ENCODE peak calls at places on chromosomes 13 and 19, in five cellular contexts. F is stomach, P is Peyer's patch, C is A549, U is heart left ventricle. W is an unnamed sample.

GRCh38 chr13:45474584-45475454 is 10.1 kb downstream of the COG3 start:
- DNase-seq in F (no peak), P (no peak), C (no peak), U (no peak), W (no peak)

GRCh38 chr19:35498220-35498619 is 8.0 kb upstream of the KRTDAP start:
- DNase-seq in F (no peak), P (no peak), C (no peak), U (no peak), W (no peak)

GRCh38 chr13:94239135-94239534 is 240.3 kb downstream of the DCT start:
- DNase-seq in F (no peak), P (no peak), C (no peak), U (no peak), W (peak; percentile 17)

GRCh38 chr13:31998131-31998530 is 33.4 kb upstream of the FRY start:
- DNase-seq in F (peak; percentile 57), P (no peak), C (no peak), U (no peak), W (no peak)

GRCh38 chr13:110811008-110811720 is 97.7 kb downstream of the ING1 start:
- DNase-seq in F (no peak), P (no peak), C (no peak), U (no peak), W (no peak)

GRCh38 chr19:19597809-19598306 is 20.6 kb downstream of the PBX4 start:
- DNase-seq in F (no peak), P (peak; percentile 54), C (no peak), U (no peak), W (no peak)

GRCh38 chr13:40440990-40441820 is 225.2 kb downstream of the FOXO1 start:
- DNase-seq in F (peak; percentile 88), P (no peak), C (no peak), U (peak; percentile 92), W (no peak)

GRCh38 chr13:30159446-30159839 is 147.9 kb downstream of the KATNAL1 start:
- DNase-seq in F (no peak), P (no peak), C (no peak), U (no peak), W (peak; percentile 27)

GRCh38 chr13:46639033-46639981 is 86.3 kb downstream of the LRCH1 start:
- DNase-seq in F (no peak), P (no peak), C (no peak), U (no peak), W (no peak)

GRCh38 chr13:101447852-101448251 is 4.6 kb upstream of the ITGBL1 start:
- DNase-seq in F (no peak), P (no peak), C (no peak), U (no peak), W (no peak)

GRCh38 chr19:7483720-7484201 is 5.1 kb downstream of the PEX11G start:
- DNase-seq in F (no peak), P (no peak), C (no peak), U (no peak), W (peak; percentile 80)

GRCh38 chr19:1751367-1752008 is 1.8 kb upstream of the ONECUT3 start:
- DNase-seq in F (no peak), P (no peak), C (no peak), U (no peak), W (no peak)

GRCh38 chr19:18895038-18895827 is 725 bp downstream of the CERS1 start:
- DNase-seq in F (no peak), P (no peak), C (peak; percentile 66), U (peak; percentile 46), W (peak; percentile 82)

GRCh38 chr13:99614465-99614885 is 113.2 kb downstream of the TM9SF2 start:
- DNase-seq in F (peak; percentile 39), P (peak; percentile 46), C (peak; percentile 50), U (no peak), W (peak; percentile 70)

DNA sequence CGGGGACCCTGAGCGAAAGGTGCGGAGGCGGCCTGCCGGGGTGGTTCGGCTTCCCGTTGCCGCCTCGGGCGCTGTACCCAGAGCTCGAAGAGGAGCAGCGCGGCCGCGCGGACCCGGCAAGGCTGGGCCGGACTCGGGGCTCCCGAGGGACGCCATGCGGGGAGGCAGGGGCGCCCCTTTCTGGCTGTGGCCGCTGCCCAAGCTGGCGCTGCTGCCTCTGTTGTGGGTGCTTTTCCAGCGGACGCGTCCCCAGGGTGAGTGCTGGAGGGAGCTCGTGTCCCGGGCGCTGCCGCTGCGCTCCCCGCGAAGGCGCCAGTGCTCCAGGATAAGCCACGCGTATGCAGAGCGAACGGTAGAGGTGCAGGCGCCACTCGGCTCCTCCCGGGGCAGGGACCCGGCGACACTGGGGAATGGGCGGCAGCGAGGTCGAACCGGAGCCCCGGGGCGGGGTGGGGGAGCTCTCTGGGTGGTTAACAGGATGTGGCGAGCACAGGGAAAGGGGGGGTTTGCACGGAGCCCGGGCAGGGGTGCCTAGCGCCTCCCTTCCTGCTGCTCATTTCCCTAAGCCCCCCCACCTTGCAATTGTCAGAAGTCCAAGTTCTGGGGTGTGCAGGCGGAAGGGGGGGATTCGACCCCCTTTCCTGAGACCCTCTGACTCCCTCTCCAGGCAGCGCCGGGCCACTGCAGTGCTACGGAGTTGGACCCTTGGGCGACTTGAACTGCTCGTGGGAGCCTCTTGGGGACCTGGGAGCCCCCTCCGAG is at the start of gene IL27RA:
- DNase-seq in F (peak; percentile 64), P (peak; percentile 85), C (peak; percentile 59), U (peak; percentile 69), W (peak; percentile 86)
- TF ChIP-seq POLR2A in F (no peak), P (no peak), C (peak; percentile 16), U (no peak), W (peak; percentile 58)

GRCh38 chr19:45439569-45440258 is 16.0 kb upstream of the ERCC1 start:
- DNase-seq in F (peak; percentile 85), P (peak; percentile 88), C (peak; percentile 74), U (peak; percentile 94), W (peak; percentile 81)
- TF ChIP-seq POLR2A in F (no peak), P (no peak), C (peak; percentile 12), U (no peak), W (no peak)

DNA sequence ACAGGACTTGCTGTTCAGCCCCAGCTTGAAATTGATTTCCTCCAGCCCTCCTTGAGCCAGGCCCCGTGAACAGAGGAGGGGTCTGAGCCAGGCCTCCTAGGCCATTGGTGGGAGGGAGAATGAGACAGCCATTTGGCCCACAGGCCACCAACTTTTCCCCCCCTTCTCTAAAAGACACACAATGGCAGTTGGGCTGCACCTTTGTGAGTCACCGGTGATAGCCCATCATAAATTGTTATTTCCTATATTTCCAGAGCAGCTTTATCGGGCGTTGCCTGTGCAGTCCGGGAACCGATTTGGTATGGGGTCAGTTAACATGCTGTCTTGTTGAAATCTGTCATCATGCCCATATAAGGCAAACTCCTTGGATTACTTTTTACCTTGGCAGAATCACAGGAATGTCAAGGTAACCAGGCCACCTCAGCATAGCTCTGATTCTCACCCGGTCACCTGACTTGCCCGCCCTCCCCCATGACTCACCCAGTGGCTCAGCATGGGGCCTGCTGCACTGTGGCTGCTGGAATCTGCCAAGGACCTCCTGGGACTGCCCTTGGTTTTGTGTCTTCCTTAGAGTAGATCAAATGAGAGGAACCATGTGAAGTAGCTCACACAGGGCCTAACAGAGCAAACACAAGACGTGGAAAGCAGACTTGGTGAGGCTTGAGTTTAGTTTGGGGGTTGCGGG is 36.1 kb downstream of the ACTN4 start:
- DNase-seq in F (peak; percentile 86), P (peak; percentile 48), C (peak; percentile 100), U (peak; percentile 69), W (peak; percentile 91)
- TF ChIP-seq POLR2A in F (no peak), P (no peak), C (no peak), U (no peak), W (no peak)

DNA sequence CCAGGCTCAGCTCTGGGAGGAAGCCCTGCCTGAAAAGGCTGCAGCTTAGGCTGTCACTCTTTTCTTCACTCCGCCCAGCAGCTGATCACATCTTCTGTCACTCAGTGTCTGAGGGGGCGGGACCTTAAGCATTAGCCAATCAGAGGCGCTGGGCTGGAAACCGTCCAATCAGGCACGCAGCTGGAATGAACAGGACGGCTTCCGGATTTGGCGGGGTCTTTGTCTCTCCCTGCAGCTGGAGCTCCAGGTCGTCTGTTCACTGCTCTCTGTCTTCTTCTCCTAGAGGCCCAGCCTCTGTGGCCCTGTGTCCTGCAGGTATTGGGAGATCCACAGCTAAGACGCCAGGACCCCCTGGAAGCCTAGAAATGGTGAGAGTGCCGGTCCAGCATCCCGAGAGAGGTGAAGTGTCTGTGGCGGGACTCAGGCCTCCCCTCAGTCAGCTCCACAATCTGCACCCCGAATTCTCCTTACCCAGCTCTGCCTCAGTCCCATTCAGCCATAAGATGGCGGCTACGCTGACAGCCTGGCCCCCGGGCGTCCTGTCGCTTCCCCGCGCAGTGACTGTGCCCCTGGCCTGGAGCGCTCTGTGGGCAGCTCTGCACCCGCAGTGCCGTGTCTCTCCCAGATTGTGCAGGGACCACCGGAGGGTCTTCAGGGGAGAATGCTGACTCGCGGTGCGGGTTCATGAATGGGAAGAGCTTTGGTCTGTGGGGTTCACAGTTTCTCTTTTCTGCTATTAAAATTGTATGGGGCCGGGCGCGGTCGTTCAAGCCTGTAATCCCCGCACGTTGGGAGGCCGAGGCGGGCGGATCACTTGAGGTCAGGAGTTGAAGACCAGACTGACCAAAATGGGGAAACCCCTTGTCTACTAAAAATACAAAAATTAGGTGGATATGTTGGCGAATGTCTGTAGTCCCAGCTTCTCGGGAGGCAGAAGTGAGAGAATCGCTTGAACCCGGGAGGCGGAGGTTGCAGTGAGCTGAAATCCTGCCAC is at the start of gene ZNF66:
- DNase-seq in F (peak; percentile 98), P (peak; percentile 98), C (no peak), U (peak; percentile 99), W (peak; percentile 97)
- TF ChIP-seq POLR2A in F (no peak), P (peak; percentile 53), C (no peak), U (no peak), W (peak; percentile 55)

DNA sequence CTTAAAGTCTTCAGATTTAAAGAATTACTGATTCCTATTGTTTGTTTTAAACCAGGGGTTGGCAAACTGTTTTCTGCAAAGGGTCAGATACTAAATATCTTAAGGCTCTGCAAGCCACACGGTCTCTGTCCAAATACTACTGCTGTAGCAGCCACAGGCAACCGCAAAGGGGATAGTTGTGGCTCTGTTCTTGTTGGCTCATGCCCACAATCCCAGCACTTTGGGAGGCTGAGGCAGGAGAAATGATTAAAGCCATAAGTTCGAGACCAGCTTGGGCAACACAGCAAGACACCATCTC is 22.4 kb downstream of the RANBP3 start:
- DNase-seq in F (no peak), P (no peak), C (no peak), U (peak; percentile 12), W (no peak)
- TF ChIP-seq POLR2A in F (no peak), P (no peak), C (no peak), U (no peak), W (no peak)

DNA sequence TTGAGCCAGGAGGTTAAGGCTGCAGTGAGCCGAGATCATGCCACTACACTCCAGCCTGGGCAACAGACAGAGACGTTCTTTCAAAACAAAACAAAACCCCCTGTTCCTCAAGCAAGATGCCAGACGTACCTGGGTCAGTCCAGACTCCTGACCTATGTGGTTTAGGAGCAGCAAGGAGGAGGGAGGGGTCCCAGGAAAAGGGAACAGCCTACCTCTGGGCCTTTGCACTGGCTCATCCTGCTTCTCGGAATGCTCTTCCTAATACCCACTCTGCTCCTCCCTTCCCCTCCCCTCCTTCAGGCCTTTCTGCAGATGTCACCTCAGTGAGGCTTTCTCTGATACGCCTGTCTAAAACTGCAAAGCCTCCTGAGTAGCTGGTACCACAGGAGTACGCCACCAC is 9.5 kb downstream of the RINL start:
- DNase-seq in F (no peak), P (no peak), C (no peak), U (no peak), W (no peak)
- TF ChIP-seq POLR2A in F (no peak), P (no peak), C (no peak), U (no peak), W (no peak)

GRCh38 chr19:45825263-45825605 is 10.1 kb upstream of the RSPH6A start:
- DNase-seq in F (no peak), P (no peak), C (no peak), U (no peak), W (no peak)
- TF ChIP-seq POLR2A in F (no peak), P (no peak), C (no peak), U (no peak), W (no peak)

GRCh38 chr19:49954933-49955332 is 6.0 kb downstream of the SIGLEC11 start:
- DNase-seq in F (peak; percentile 59), P (no peak), C (no peak), U (no peak), W (no peak)
- TF ChIP-seq POLR2A in F (no peak), P (no peak), C (no peak), U (no peak), W (no peak)